ENCODE peak calls at places on chromosomes 5 and 9, in six cellular contexts. L is psoas muscle, R is stomach, X is A549, Q is cardiac fibroblast, H is fibroblast of mammary gland. T is an unnamed sample.

GRCh38 chr5:166618555-166618954 is 1672.9 kb upstream of the WWC1 start:
- DNase-seq in H (no peak), L (no peak), Q (no peak), R (no peak), X (no peak), T (no peak)

GRCh38 chr5:125696762-125697161 is 726.4 kb upstream of the GRAMD2B start:
- DNase-seq in H (peak; percentile 94), X (no peak), L (no peak), R (no peak), Q (peak; percentile 65), T (no peak)

GRCh38 chr5:169641253-169641652 is 4.2 kb downstream of the DOCK2 start:
- DNase-seq in X (no peak), L (no peak), H (peak; percentile 23), R (no peak), Q (no peak), T (no peak)

GRCh38 chr9:129145841-129146292 is 32.2 kb downstream of the IER5L start:
- DNase-seq in R (no peak), X (no peak), L (peak; percentile 80), H (peak; percentile 97), Q (peak; percentile 90), T (peak; percentile 35)

GRCh38 chr5:96228449-96228848 is 204.6 kb downstream of the PCSK1 start:
- DNase-seq in H (peak; percentile 65), X (no peak), R (no peak), L (no peak), Q (peak; percentile 65), T (no peak)

GRCh38 chr9:92711146-92711545 is 41.2 kb upstream of the IPPK start:
- DNase-seq in H (no peak), Q (no peak), X (no peak), R (no peak), L (no peak), T (no peak)

GRCh38 chr9:135215571-135216161 is 128.2 kb downstream of the OLFM1 start:
- DNase-seq in R (peak; percentile 90), L (peak; percentile 45), Q (no peak), X (no peak), H (no peak), T (no peak)

GRCh38 chr5:106392766-106393165 is 1278.0 kb downstream of the EFNA5 start:
- DNase-seq in Q (peak; percentile 81), R (no peak), H (peak; percentile 13), L (no peak), X (no peak), T (no peak)

GRCh38 chr9:130561056-130561455 is 18.3 kb upstream of the FUBP3 start:
- DNase-seq in L (no peak), H (no peak), R (no peak), Q (no peak), X (no peak), T (no peak)

GRCh38 chr9:131468031-131468430 is 34.7 kb upstream of the POMT1 start:
- DNase-seq in R (no peak), H (no peak), X (no peak), L (no peak), Q (no peak), T (no peak)

GRCh38 chr5:160420331-160420610 is 1.4 kb upstream of the PTTG1 start:
- DNase-seq in Q (no peak), L (no peak), R (no peak), H (no peak), X (no peak), T (no peak)

GRCh38 chr9:111253742-111254437 is 76.1 kb downstream of the OR2K2 start:
- DNase-seq in Q (no peak), R (no peak), L (no peak), X (no peak), H (no peak), T (no peak)

GRCh38 chr9:136318769-136319241 is 8.5 kb upstream of the GPSM1 start:
- DNase-seq in Q (no peak), R (no peak), L (no peak), H (no peak), X (no peak), T (no peak)

GRCh38 chr9:136318111-136318768 is 9.1 kb upstream of the GPSM1 start:
- DNase-seq in X (no peak), R (no peak), L (no peak), Q (no peak), H (no peak), T (no peak)

GRCh38 chr9:136316271-136316751 is 11.0 kb upstream of the GPSM1 start:
- DNase-seq in L (no peak), X (no peak), R (no peak), H (no peak), Q (no peak), T (no peak)

GRCh38 chr9:136316896-136317676 is 10.3 kb upstream of the GPSM1 start:
- DNase-seq in R (no peak), Q (no peak), X (no peak), H (no peak), L (no peak), T (no peak)

DNA sequence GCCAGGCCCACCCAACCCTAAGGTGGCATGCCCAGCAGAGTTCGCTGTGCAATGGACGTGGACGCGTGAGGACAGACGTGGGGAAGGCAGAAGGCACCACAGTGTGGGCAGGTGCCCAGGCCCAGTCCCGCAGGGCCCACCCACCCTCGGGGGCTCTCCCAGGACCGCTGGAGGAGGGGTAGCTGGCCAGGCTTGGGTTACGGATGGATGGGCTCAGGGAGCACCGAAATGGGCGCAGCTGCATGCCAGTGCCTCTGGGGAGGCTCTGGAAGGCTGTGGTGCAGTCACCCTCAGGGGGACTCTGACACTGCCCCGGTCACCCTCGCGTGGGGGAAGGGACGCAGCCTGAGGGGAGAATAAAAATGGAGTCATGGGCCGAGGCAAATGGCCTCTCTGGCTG is 9.6 kb upstream of the GPSM1 start:
- DNase-seq in X (no peak), L (no peak), H (no peak), Q (no peak), R (no peak), T (no peak)
- H3K4me3 ChIP-seq in X (no peak overlapping the region), L (no peak overlapping the region), H (no peak overlapping the region), Q (no peak overlapping the region), R (no peak overlapping the region), T (no peak overlapping the region)

GRCh38 chr5:117638581-117638980 is 1064.0 kb upstream of the SEMA6A start:
- DNase-seq in Q (no peak), X (no peak), R (no peak), H (no peak), L (no peak), T (no peak)

GRCh38 chr5:117633093-117633492 is 1058.5 kb upstream of the SEMA6A start:
- DNase-seq in X (no peak), L (no peak), H (no peak), R (no peak), Q (no peak), T (no peak)
- H3K4me3 ChIP-seq in X (no peak overlapping the region), L (no peak overlapping the region), H (no peak overlapping the region), R (no peak overlapping the region), Q (no peak overlapping the region), T (no peak overlapping the region)

GRCh38 chr9:2230362-2230761 is 215.2 kb downstream of the SMARCA2 start:
- DNase-seq in L (no peak), R (no peak), Q (no peak), X (no peak), H (no peak), T (no peak)

GRCh38 chr9:2235623-2236022 is 220.5 kb downstream of the SMARCA2 start:
- DNase-seq in H (no peak), R (no peak), Q (no peak), X (no peak), L (no peak), T (no peak)

GRCh38 chr9:2229109-2229733 is 214.1 kb downstream of the SMARCA2 start:
- DNase-seq in Q (no peak), H (no peak), R (no peak), X (no peak), L (no peak), T (no peak)

GRCh38 chr9:2231831-2232230 is 216.7 kb downstream of the SMARCA2 start:
- DNase-seq in R (no peak), L (no peak), Q (peak; percentile 81), X (no peak), H (peak; percentile 87), T (no peak)

DNA sequence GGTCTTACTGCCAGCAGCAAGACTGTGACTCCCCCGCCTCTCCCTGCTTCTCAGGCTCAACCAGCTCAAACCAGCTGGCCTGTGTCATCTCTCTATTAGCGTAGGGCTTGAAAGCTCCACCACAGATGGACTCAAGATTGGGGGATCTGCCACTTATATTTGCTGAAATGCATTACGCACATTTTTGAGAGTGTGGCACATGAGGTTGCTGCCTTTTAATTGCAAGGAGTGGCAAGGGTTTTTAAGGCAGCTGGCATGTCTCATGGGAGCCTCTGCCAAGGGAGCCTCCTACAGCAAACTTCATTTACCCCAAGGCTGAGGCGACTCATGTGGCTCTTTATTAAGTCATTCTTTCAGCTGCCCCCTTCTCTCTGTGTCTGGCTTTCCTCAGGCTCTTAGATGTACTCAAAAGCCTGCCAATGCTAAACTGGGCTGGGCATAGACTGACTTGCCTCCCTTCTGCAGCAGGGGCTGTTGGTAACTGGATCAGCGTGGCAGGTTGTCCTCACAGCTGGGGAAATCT is 219.3 kb downstream of the SMARCA2 start:
- DNase-seq in R (no peak), Q (no peak), X (no peak), H (no peak), L (no peak), T (no peak)
- H3K4me3 ChIP-seq in R (no peak overlapping the region), Q (no peak overlapping the region), X (no peak overlapping the region), H (no peak overlapping the region), L (no peak overlapping the region), T (no peak overlapping the region)

GRCh38 chr5:149932445-149933350 is 11.9 kb downstream of the PDE6A start:
- DNase-seq in Q (no peak), R (peak; percentile 31), L (peak; percentile 73), H (no peak), X (peak; percentile 54), T (no peak)

GRCh38 chr5:149930060-149930753 is 14.4 kb downstream of the PDE6A start:
- DNase-seq in R (no peak), X (no peak), Q (no peak), L (no peak), H (peak; percentile 20), T (no peak)

GRCh38 chr5:149935431-149935901 is 9.1 kb downstream of the PDE6A start:
- DNase-seq in L (no peak), X (no peak), H (no peak), Q (no peak), R (no peak), T (no peak)

GRCh38 chr5:149931992-149932436 is 12.6 kb downstream of the PDE6A start:
- DNase-seq in X (no peak), R (no peak), Q (no peak), L (no peak), H (no peak), T (no peak)

GRCh38 chr5:149930754-149931574 is 13.6 kb downstream of the PDE6A start:
- DNase-seq in X (no peak), Q (no peak), H (no peak), R (no peak), L (no peak), T (no peak)
- H3K4me3 ChIP-seq in X (no peak overlapping the region), Q (no peak overlapping the region), H (no peak overlapping the region), R (no peak overlapping the region), L (peak overlapping the region; percentile 67), T (no peak overlapping the region)

T was measured in colonic mucosa.